ENCODE peak calls at places on chromosomes 4 and X, in nine cellular contexts. R is GM23338, E is A549, W is H9, B is OCI-LY7, S is PC-3, U is IMR-90, V is fibroblast of lung, X is astrocyte. C is an unnamed sample.

GRCh38 chr4:28354874-28355273 is 1494.2 kb downstream of the STIM2 start:
- DNase-seq in R (no peak), E (no peak), W (no peak), B (no peak), S (no peak), U (no peak), V (no peak), X (no peak), C (no peak)

GRCh38 chr4:8818063-8818881 is 53.4 kb downstream of the HMX1 start:
- DNase-seq in R (no peak), E (no peak), W (peak), B (no peak), S (no peak), U (no peak), V (no peak), X (no peak), C (peak)

GRCh38 chr4:166972071-166972470 is 262.2 kb downstream of the SPOCK3 start:
- DNase-seq in R (no peak), E (peak), W (no peak), B (no peak), S (peak), U (no peak), V (peak), X (peak), C (no peak)

GRCh38 chrX:10922158-10922557 is 189.0 kb upstream of the HCCS start:
- DNase-seq in R (no peak), E (peak), W (no peak), B (no peak), S (peak), U (peak), V (peak), X (peak), C (no peak)

GRCh38 chr4:61202638-61203495 is 2.7 kb downstream of the ADGRL3 start:
- DNase-seq in R (peak), E (no peak), W (peak), B (no peak), S (peak), U (no peak), V (peak), X (no peak), C (no peak)

GRCh38 chr4:183941964-183942363 is 36.9 kb downstream of the STOX2 start:
- DNase-seq in R (no peak), E (no peak), W (no peak), B (no peak), S (no peak), U (no peak), V (no peak), X (no peak), C (no peak)

GRCh38 chrX:134868766-134869495 is 121.9 kb upstream of the SMIM10 start:
- DNase-seq in R (no peak), E (peak), W (no peak), B (no peak), S (peak), U (peak), V (peak), X (peak), C (no peak)

GRCh38 chr4:118729287-118730286 is 44.4 kb downstream of the METTL14 start:
- DNase-seq in R (no peak), E (no peak), W (no peak), B (no peak), S (no peak), U (peak), V (peak), X (peak), C (no peak)

DNA sequence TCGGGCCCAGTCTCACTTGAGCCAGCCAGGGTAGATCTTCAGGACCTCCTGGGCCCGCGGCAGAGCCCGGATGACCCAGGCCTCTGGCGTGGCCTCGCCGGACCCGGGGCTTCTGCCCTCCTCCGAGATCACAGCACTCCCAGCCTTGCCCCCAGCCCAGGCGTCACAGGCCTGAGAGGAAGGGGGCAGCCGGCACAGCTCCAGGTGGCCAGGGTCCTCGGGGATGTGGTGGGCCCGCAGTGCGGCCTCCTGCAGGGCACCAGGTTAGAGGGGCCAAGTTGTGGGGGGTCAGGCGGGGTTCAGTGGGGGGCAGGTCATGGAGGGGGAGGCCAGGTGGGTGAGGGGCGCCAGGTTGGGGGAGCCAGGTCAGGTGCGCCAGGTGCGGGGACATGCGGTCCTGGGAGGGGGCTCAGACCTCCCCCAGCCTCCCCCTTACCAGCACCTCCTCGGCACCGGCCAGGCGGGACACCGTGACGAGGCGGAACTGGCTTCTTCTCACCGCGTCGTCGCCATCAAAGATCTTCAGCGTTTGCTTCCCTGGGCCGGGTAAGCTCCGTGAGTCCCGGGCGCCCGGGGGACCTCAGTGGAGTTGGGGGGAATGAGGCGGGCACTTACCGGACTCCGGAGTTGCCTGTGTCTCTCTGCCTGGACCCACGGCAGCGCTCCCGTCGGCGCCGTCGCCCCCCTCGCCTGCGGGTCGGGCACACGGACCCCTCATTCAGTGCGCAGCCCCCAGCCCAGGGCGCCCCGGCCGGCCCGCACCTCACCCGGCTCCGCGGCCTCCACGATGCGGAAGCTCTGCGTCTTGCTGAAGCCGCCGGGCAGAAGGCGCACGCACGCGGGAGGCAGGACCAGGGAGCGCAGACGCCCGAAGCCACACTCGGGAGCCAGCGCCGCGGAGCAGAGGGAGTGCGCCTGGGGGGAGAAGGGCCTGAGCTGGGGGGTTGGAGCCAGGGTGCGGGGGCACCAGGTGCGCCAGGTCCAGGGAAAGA is 6.0 kb downstream of the DGKQ start:
- DNase-seq in R (peak), E (no peak), W (no peak), B (no peak), S (no peak), U (no peak), V (no peak), X (no peak), C (no peak)
- H3K4me2 ChIP-seq in R (peak), E (no peak), W (peak), B (no peak), S (no peak), U (no peak), V (no peak), X (peak), C (no peak)

GRCh38 chr4:178812866-178813265 is 1370.6 kb upstream of the AGA start:
- DNase-seq in R (no peak), E (peak), W (no peak), B (no peak), S (no peak), U (no peak), V (no peak), X (no peak), C (no peak)
- H3K4me2 ChIP-seq in R (no peak), E (peak), W (no peak), B (no peak), S (no peak), U (no peak), V (no peak), X (no peak), C (no peak)

DNA sequence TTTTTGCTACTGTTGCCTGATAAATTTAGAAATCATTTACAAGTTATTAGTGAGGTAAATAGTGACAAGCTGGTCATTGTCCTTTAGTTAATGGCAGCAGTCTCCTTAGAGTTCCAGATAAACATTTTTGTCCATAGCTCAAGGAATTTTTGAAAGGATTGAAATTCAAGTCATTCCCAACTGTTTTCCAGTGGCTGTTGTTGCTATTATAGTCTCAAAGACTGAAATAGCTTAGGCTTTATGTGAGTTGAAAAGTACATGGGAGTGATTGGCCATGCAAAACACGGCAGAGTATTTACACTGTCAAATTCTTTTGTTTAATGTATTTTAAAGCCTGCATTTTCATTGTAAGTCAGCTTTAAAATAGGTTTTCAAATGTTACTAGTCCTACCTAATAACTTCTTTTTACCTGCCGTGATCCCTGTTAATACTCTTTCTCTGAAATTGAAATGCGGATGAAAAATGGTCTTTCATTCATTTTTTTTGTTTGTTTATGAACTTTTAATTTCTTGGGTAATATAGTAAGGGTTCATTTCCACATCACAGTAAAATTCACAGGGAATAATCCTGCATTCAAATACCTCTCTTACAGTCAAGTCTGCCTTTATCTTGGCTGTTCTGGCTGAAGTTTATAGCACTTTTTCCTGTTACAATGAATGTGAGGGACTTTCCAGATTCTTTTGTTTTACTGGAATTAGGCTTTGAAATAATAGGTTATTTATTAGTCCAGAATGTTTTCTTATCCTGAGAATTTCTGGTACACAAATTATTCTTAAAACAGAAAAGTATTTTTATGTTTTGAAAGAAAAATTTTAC is 85.1 kb downstream of the PDLIM5 start:
- DNase-seq in R (peak), E (no peak), W (no peak), B (no peak), S (no peak), U (no peak), V (no peak), X (no peak), C (no peak)
- H3K4me2 ChIP-seq in R (peak), E (peak), W (no peak), B (no peak), S (no peak), U (peak), V (no peak), X (peak), C (no peak)

DNA sequence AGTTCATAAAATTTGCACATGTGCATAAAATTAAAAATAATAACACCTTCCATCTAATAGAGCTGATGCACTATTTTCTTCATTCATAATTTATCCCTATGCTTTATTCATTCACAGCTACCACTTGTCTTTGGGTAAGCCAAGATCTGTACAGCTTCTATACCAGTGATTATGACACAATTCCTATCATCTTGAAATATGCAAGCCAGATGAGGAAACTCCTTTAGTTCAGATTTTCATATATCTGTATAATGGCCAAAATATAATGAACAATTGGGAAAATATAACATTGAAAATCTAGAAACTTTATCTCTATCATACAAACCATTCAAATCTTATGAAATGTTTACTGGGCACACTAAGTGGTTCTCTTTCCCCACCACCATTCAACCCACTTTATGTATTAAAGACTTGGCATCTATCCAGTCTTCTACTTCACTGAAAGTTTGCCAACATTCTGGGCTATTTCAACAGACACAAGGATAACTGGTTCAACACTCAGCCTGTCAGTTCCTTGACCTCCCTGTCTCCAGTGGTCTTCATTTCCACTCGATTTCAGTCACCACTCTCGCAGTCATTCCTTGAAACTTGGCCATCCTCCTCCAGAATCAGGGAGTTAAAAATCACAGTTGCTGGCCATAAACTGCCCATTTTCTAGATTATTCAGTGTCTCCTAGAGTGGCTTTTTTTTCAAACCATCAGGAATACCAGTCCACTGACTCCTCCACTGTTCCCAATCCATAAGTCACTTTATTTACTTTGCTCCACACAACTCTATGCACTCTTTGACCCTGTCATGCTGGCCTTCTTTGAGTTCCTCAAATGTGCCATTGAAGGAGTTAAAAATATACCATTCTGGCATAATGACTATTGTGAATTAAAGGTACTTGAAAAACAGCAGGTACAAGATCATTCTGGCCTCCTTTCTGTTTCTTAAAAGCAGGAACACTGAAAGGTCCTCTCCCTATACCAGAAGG is 85.5 kb downstream of the CAMK2D start:
- DNase-seq in R (no peak), E (no peak), W (no peak), B (no peak), S (peak), U (peak), V (peak), X (no peak), C (no peak)
- H3K4me2 ChIP-seq in R (no peak), E (peak), W (no peak), B (peak), S (no peak), U (peak), V (no peak), X (no peak), C (no peak)

GRCh38 chrX:133444952-133445831 is 29.9 kb upstream of the GPC4 start:
- DNase-seq in R (peak), E (peak), W (peak), B (no peak), S (peak), U (no peak), V (peak), X (peak), C (no peak)
- H3K4me2 ChIP-seq in R (peak), E (peak), W (peak), B (no peak), S (peak), U (peak), V (no peak), X (peak), C (no peak)

GRCh38 chr4:41204400-41204978 is 9.9 kb downstream of the APBB2 start:
- DNase-seq in R (no peak), E (peak), W (no peak), B (no peak), S (peak), U (peak), V (peak), X (peak), C (no peak)

GRCh38 chr4:41203169-41203568 is 11.2 kb downstream of the APBB2 start:
- DNase-seq in R (no peak), E (no peak), W (no peak), B (no peak), S (no peak), U (peak), V (peak), X (peak), C (no peak)

GRCh38 chr4:41205130-41205529 is 9.2 kb downstream of the APBB2 start:
- DNase-seq in R (no peak), E (no peak), W (no peak), B (no peak), S (no peak), U (no peak), V (no peak), X (no peak), C (no peak)

GRCh38 chr4:41202356-41202755 is 12.0 kb downstream of the APBB2 start:
- DNase-seq in R (no peak), E (no peak), W (no peak), B (no peak), S (no peak), U (no peak), V (no peak), X (no peak), C (no peak)

GRCh38 chr4:41203841-41204240 is 10.5 kb downstream of the APBB2 start:
- DNase-seq in R (no peak), E (no peak), W (no peak), B (no peak), S (no peak), U (no peak), V (no peak), X (no peak), C (no peak)
- H3K4me2 ChIP-seq in R (no peak), E (no peak), W (no peak), B (no peak), S (no peak), U (peak), V (peak), X (peak), C (no peak)

DNA sequence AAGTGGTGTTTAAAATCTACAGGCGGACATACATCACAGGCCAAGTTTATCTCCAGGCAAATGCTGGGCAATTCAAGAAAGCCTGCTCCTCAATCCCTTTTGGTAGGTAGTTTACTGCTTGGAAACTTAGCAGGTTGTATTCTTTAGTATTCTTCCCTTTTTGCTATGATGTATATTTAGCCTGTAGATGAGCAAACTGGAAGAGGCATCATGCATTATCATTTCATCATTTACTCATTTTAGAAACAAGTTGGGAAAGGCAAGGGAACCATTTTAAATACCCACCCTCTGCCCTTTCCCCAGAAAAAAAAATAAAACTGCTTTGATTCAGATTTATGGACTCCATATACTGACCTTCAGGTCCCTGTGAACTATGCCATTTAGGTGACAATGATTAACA is 213.2 kb downstream of the CAMK2D start:
- DNase-seq in R (no peak), E (no peak), W (no peak), B (no peak), S (no peak), U (no peak), V (no peak), X (no peak), C (no peak)
- H3K4me2 ChIP-seq in R (no peak), E (peak), W (no peak), B (peak), S (no peak), U (no peak), V (no peak), X (no peak), C (no peak)

DNA sequence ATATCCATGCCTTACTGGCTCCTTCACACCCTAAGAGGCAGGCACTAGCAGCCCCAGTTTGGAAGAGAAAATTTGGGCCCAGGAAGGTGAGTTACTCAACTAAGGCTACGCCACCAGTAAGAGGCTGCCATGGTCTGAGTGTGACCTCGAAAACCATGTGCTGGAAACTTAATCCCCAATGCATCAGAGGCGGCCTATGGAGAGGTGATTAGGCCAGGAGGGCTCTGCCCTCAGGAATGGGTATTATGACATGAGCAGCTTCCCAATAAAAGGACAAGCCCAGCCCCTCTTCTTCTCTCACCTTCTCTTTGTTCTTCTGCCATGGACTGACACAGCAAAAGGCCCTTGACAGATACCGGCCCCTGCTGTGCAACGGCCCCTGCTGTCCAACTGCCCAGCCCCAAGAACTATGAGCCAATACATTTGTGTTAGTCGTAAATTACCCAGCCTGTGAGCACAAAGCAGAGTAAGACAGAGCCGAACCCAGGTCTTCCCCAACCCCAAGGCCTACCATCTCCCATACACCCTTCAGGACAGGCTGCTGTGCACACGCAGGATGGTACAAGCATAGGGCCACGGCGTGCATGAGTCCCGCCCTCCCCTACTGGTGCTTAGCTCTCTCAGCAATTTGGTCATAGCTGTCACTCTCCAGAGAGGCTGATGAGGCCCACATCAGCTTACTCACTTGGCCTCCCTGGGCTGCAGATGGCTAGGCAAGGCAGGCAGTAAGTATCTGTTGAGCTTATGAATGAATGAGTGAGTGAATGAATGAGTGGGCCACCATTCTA is 14.2 kb downstream of the WDR1 start:
- DNase-seq in R (no peak), E (no peak), W (no peak), B (no peak), S (no peak), U (no peak), V (no peak), X (no peak), C (no peak)
- H3K4me2 ChIP-seq in R (no peak), E (no peak), W (no peak), B (no peak), S (no peak), U (no peak), V (no peak), X (peak), C (no peak)

GRCh38 chr4:14880805-14881204 is 121.5 kb upstream of the CPEB2 start:
- DNase-seq in R (no peak), E (no peak), W (no peak), B (no peak), S (no peak), U (no peak), V (no peak), X (no peak), C (no peak)

GRCh38 chr4:14879643-14880042 is 122.6 kb upstream of the CPEB2 start:
- DNase-seq in R (no peak), E (no peak), W (no peak), B (no peak), S (no peak), U (no peak), V (no peak), X (no peak), C (no peak)

GRCh38 chr4:14877246-14878220 is 124.7 kb upstream of the CPEB2 start:
- DNase-seq in R (no peak), E (no peak), W (no peak), B (peak), S (no peak), U (no peak), V (no peak), X (peak), C (peak)

GRCh38 chr4:14874990-14875389 is 127.3 kb upstream of the CPEB2 start:
- DNase-seq in R (no peak), E (no peak), W (no peak), B (no peak), S (no peak), U (no peak), V (no peak), X (no peak), C (no peak)

GRCh38 chr4:14878681-14879080 is 123.6 kb upstream of the CPEB2 start:
- DNase-seq in R (no peak), E (no peak), W (no peak), B (no peak), S (no peak), U (no peak), V (no peak), X (no peak), C (no peak)
- H3K4me2 ChIP-seq in R (no peak), E (no peak), W (no peak), B (no peak), S (no peak), U (no peak), V (no peak), X (no peak), C (no peak)

C was measured in Karpas-422.